ENCODE peak calls at places on chromosome 18, in six cellular contexts. O is IMR-90, H is mesenchymal stem cell, Y is H1, E is H9, S is neuronal stem cell. C is an unnamed sample.
A peak's percentile ranks its signal among the peaks of the same experiment; 100 is the strongest.

GRCh38 chr18:9708882-9709877 is 1.1 kb downstream of the RAB31 start:
- DNase-seq in O (no peak), H (peak; percentile 48), Y (no peak), E (peak; percentile 54), S (no peak), C (peak; percentile 79)

GRCh38 chr18:31185551-31185950 is 22.9 kb upstream of the DSC1 start:
- DNase-seq in O (no peak), H (no peak), Y (no peak), E (no peak), S (no peak), C (no peak)

GRCh38 chr18:75880913-75881504 is 453.5 kb upstream of the SMIM21 start:
- DNase-seq in O (no peak), H (no peak), Y (no peak), E (no peak), S (no peak), C (no peak)

GRCh38 chr18:44599409-44599808 is 81.3 kb upstream of the SETBP1 start:
- DNase-seq in O (peak; percentile 7), H (no peak), Y (no peak), E (no peak), S (no peak), C (peak; percentile 23)

GRCh38 chr18:58369616-58370015 is 259.3 kb downstream of the ALPK2 start:
- DNase-seq in O (no peak), H (no peak), Y (no peak), E (no peak), S (no peak), C (no peak)

GRCh38 chr18:24400587-24400986 is 3.0 kb upstream of the OSBPL1A start:
- DNase-seq in O (no peak), H (no peak), Y (no peak), E (no peak), S (no peak), C (no peak)

GRCh38 chr18:75405341-75405740 is 22.2 kb downstream of the SMIM21 start:
- DNase-seq in O (peak; percentile 45), H (no peak), Y (no peak), E (no peak), S (no peak), C (no peak)

GRCh38 chr18:36035253-36035652 is 32.1 kb downstream of the RPRD1A start:
- DNase-seq in O (no peak), H (no peak), Y (no peak), E (no peak), S (no peak), C (no peak)

GRCh38 chr18:46184296-46185080 is 80.3 kb downstream of the HAUS1 start:
- DNase-seq in O (no peak), H (no peak), Y (no peak), E (no peak), S (no peak), C (no peak)

GRCh38 chr18:44178476-44178875 is 502.2 kb upstream of the SETBP1 start:
- DNase-seq in O (no peak), H (no peak), Y (no peak), E (no peak), S (no peak), C (no peak)

GRCh38 chr18:77071711-77072292 is 60.8 kb downstream of the MBP start:
- DNase-seq in O (peak; percentile 100), H (peak; percentile 79), Y (no peak), E (no peak), S (no peak), C (no peak)

GRCh38 chr18:70335892-70336726 is 47.3 kb downstream of the SOCS6 start:
- DNase-seq in O (no peak), H (peak; percentile 26), Y (no peak), E (no peak), S (no peak), C (no peak)

GRCh38 chr18:12279781-12280531 is 25.8 kb downstream of the CIDEA start:
- DNase-seq in O (no peak), H (no peak), Y (no peak), E (no peak), S (no peak), C (no peak)
- H2BK120ac ChIP-seq in O (peak overlapping the region; percentile 92), H (peak overlapping the region; percentile 74), Y (no peak overlapping the region), E (no peak overlapping the region), S (no peak overlapping the region), C (no peak overlapping the region)

DNA sequence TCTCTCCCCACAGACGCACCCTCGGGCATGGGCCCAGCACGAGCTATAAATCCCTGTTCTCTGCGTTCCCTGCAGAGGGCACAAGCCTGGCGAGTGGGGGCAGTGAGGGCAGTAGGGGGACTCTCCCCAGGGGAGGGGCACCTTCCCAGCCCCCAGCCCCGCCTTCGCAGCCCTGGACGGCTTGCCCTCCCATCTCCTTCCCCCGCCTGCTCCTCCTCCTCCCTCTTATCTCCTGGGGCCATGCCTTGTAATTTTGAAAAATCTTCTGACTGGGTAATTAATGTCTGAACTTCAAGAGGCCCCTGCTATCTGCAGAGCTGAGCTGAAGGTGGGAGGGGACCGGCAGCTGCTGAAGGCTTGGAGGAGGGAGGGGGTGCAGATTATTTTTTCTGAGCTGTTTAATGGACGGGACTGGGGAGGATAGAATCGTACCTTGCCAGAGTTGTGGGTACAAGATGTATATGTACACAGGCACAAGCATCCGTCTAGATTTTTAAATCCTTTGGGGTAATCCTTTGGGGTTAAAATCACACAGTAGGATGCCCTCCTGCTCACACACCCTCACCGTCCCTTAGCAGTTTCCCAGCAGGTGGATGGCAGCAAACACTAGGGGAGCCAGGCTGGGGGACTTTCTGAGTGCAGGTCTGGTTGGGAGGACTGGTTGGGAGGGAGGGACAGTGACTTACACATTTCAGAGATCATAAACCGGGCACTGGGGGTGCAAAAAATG is 121.9 kb downstream of the SMAD7 start:
- DNase-seq in O (no peak), H (no peak), Y (no peak), E (peak; percentile 34), S (no peak), C (peak; percentile 54)
- H3K27ac ChIP-seq in O (no peak overlapping the region), H (peak overlapping the region; percentile 92), Y (no peak overlapping the region), E (no peak overlapping the region), S (peak overlapping the region; percentile 70), C (peak overlapping the region; percentile 10)

GRCh38 chr18:63236990-63237389 is 82.6 kb downstream of the BCL2 start:
- DNase-seq in O (no peak), H (no peak), Y (no peak), E (no peak), S (no peak), C (no peak)

GRCh38 chr18:63237486-63237885 is 82.1 kb downstream of the BCL2 start:
- DNase-seq in O (no peak), H (no peak), Y (no peak), E (no peak), S (peak; percentile 20), C (peak; percentile 16)

GRCh38 chr18:63234839-63235238 is 84.7 kb downstream of the BCL2 start:
- DNase-seq in O (no peak), H (no peak), Y (no peak), E (no peak), S (no peak), C (no peak)

GRCh38 chr18:63237911-63238710 is 81.5 kb downstream of the BCL2 start:
- DNase-seq in O (peak; percentile 85), H (peak; percentile 86), Y (peak; percentile 17), E (peak; percentile 61), S (peak; percentile 75), C (peak; percentile 88)

DNA sequence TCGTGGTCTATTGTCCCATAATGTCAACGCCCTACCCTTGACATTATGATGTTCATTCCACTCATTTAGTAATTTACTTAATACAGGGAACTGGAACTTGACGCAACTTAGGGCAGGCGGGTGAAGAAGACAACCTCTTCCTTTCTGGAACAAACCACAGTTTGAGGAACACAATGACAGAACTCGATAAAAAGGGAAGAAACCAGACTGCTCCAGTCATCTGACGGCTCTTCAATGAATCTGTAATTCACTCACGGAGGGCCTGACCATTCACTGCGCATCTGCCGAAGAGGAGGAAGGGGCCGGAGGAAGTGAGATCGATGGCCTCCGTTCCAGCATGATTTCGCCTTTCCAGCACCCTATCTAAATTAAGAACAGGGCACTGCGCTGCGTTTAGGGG is 83.2 kb downstream of the BCL2 start:
- DNase-seq in O (no peak), H (no peak), Y (no peak), E (no peak), S (no peak), C (no peak)
- H2BK120ac ChIP-seq in O (no peak overlapping the region), H (no peak overlapping the region), Y (no peak overlapping the region), E (no peak overlapping the region), S (no peak overlapping the region), C (no peak overlapping the region)

GRCh38 chr18:3268306-3268705 is 6.4 kb downstream of the MYL12B start:
- DNase-seq in O (no peak), H (no peak), Y (no peak), E (no peak), S (no peak), C (no peak)
- H3K27ac ChIP-seq in O (no peak overlapping the region), H (no peak overlapping the region), Y (no peak overlapping the region), E (no peak overlapping the region), S (no peak overlapping the region), C (no peak overlapping the region)

GRCh38 chr18:63155910-63156773 is 163.4 kb downstream of the BCL2 start:
- DNase-seq in O (no peak), H (no peak), Y (no peak), E (no peak), S (no peak), C (no peak)
- H2BK120ac ChIP-seq in O (no peak overlapping the region), H (no peak overlapping the region), Y (no peak overlapping the region), E (no peak overlapping the region), S (no peak overlapping the region), C (no peak overlapping the region)

GRCh38 chr18:61653823-61654551 is 238.8 kb downstream of the RNF152 start:
- DNase-seq in O (no peak), H (no peak), Y (no peak), E (no peak), S (no peak), C (peak; percentile 91)
- H3K27ac ChIP-seq in O (no peak overlapping the region), H (no peak overlapping the region), Y (no peak overlapping the region), E (no peak overlapping the region), S (no peak overlapping the region), C (peak overlapping the region; percentile 38)

DNA sequence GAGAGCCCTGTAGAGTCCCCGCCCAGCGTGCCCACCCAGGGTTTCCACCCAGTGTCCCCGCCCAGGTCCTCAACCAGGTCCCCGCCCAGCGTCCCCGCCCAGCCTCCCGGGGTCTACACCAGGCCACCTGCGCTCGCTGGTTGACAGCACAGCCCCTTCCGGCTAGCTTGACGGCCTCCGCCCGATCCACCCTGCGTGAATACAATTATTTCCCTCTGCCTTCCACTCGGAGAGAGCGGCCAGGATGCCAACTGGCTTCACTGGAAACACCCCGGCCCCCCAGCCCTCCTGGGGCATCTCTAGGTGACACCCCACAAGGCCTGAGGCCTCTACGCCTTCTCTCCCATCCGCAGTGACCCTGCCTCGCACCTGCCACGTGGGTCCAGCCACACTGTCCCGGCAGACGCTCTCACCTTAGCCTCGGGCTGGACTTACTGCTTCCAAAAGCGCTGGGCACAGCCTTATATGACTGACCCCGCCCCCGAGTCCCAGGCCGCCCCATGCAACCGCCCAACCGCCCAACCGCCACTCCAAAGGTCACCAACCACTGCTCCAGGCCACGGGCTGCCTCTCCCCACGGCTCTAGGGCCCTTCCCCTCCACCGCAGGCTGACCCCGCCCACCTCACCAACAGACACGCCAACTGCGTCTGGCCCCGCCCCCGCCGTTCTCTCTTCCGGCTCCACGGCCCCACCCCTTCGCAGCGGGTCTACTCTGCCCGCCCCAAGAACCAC is 188.1 kb downstream of the LAMA1 start:
- DNase-seq in O (no peak), H (no peak), Y (no peak), E (peak; percentile 88), S (no peak), C (peak; percentile 13)
- H2BK120ac ChIP-seq in O (no peak overlapping the region), H (no peak overlapping the region), Y (no peak overlapping the region), E (no peak overlapping the region), S (peak overlapping the region; percentile 53), C (no peak overlapping the region)

DNA sequence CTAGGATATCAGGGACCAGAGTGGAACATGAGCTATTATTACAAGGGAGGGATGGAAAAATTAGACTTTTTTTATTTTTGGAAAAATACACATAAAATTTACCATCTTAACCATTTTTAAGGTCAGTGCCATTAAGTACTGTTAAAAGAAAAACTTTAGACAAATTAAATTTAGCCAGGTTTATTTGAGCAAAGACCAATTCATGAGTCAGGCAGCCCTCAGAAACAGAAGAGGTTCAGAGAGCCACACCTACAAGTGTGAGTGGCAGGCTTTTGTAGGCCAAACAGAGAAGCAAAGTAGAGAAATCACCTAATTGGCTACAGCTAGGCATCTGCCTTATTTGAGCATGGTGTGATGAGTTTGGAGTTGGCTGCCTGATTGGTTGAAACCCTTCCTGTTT is 301.3 kb upstream of the RAB12 start:
- DNase-seq in O (no peak), H (no peak), Y (no peak), E (no peak), S (no peak), C (peak; percentile 9)
- H3K27ac ChIP-seq in O (no peak overlapping the region), H (no peak overlapping the region), Y (no peak overlapping the region), E (no peak overlapping the region), S (no peak overlapping the region), C (no peak overlapping the region)